ENCODE peak calls at places on chromosomes 7 and 10, in eight cellular contexts. One of them, this sample, is unnamed.

GRCh38 chr10:404341-404740 is 269.1 kb downstream of the ZMYND11 start:
- DNase-seq in activated CD4-positive, alpha-beta T cell treated with anti-CD3 and anti-CD28 coated beads, Interleukin-2, amount 50 U/mL, for 24 hours: no peak
- DNase-seq in GM04503: peak; percentile 84
- DNase-seq in activated T-helper 2 cell treated with anti-CD3 and anti-CD28 coated beads, Interferon-gamma antibody, Interleukin-2, Interleukin-4, amounts not matched to agents 10 μg/mL and 5 μg/mL and 100 μg/mL, durations not matched to agents 14 hours and 24 hours and 36 hours: no peak
- DNase-seq in CD4-positive, alpha-beta T cell: no peak
- DNase-seq in NAMALWA: no peak
- DNase-seq in activated T-cell treated with anti-CD3 and anti-CD28 coated beads, Interleukin-2, amount 50 U/mL, for 72 hours: no peak
- DNase-seq in retina: no peak
- DNase-seq in this sample: no peak

GRCh38 chr10:77715536-77715935 is 77.9 kb upstream of the KCNMA1 start:
- DNase-seq in activated T-cell treated with anti-CD3 and anti-CD28 coated beads, Interleukin-2, amount 50 U/mL, for 72 hours: no peak
- DNase-seq in activated T-helper 2 cell treated with anti-CD3 and anti-CD28 coated beads, Interferon-gamma antibody, Interleukin-2, Interleukin-4, amounts not matched to agents 10 μg/mL and 5 μg/mL and 100 μg/mL, durations not matched to agents 14 hours and 24 hours and 36 hours: no peak
- DNase-seq in CD4-positive, alpha-beta T cell: no peak
- DNase-seq in retina: no peak
- DNase-seq in NAMALWA: no peak
- DNase-seq in activated CD4-positive, alpha-beta T cell treated with anti-CD3 and anti-CD28 coated beads, Interleukin-2, amount 50 U/mL, for 24 hours: no peak
- DNase-seq in GM04503: no peak
- DNase-seq in this sample: no peak

GRCh38 chr10:11673346-11674330 is 62.2 kb upstream of the USP6NL start:
- DNase-seq in activated T-helper 2 cell treated with anti-CD3 and anti-CD28 coated beads, Interferon-gamma antibody, Interleukin-2, Interleukin-4, amounts not matched to agents 10 μg/mL and 5 μg/mL and 100 μg/mL, durations not matched to agents 14 hours and 24 hours and 36 hours: no peak
- DNase-seq in activated T-cell treated with anti-CD3 and anti-CD28 coated beads, Interleukin-2, amount 50 U/mL, for 72 hours: no peak
- DNase-seq in CD4-positive, alpha-beta T cell: no peak
- DNase-seq in NAMALWA: peak; percentile 70
- DNase-seq in GM04503: peak; percentile 44
- DNase-seq in retina: no peak
- DNase-seq in activated CD4-positive, alpha-beta T cell treated with anti-CD3 and anti-CD28 coated beads, Interleukin-2, amount 50 U/mL, for 24 hours: no peak
- DNase-seq in this sample: no peak

GRCh38 chr7:28297821-28298439 is 114.4 kb upstream of the CREB5 start:
- DNase-seq in GM04503: no peak
- DNase-seq in CD4-positive, alpha-beta T cell: no peak
- DNase-seq in activated CD4-positive, alpha-beta T cell treated with anti-CD3 and anti-CD28 coated beads, Interleukin-2, amount 50 U/mL, for 24 hours: no peak
- DNase-seq in activated T-helper 2 cell treated with anti-CD3 and anti-CD28 coated beads, Interferon-gamma antibody, Interleukin-2, Interleukin-4, amounts not matched to agents 10 μg/mL and 5 μg/mL and 100 μg/mL, durations not matched to agents 14 hours and 24 hours and 36 hours: no peak
- DNase-seq in activated T-cell treated with anti-CD3 and anti-CD28 coated beads, Interleukin-2, amount 50 U/mL, for 72 hours: no peak
- DNase-seq in retina: no peak
- DNase-seq in NAMALWA: peak; percentile 75
- DNase-seq in this sample: no peak

GRCh38 chr10:103445767-103446567 is 6.2 kb downstream of the CALHM2 start:
- DNase-seq in activated T-helper 2 cell treated with anti-CD3 and anti-CD28 coated beads, Interferon-gamma antibody, Interleukin-2, Interleukin-4, amounts not matched to agents 10 μg/mL and 5 μg/mL and 100 μg/mL, durations not matched to agents 14 hours and 24 hours and 36 hours: no peak
- DNase-seq in NAMALWA: no peak
- DNase-seq in activated CD4-positive, alpha-beta T cell treated with anti-CD3 and anti-CD28 coated beads, Interleukin-2, amount 50 U/mL, for 24 hours: no peak
- DNase-seq in activated T-cell treated with anti-CD3 and anti-CD28 coated beads, Interleukin-2, amount 50 U/mL, for 72 hours: no peak
- DNase-seq in retina: no peak
- DNase-seq in GM04503: peak; percentile 97
- DNase-seq in CD4-positive, alpha-beta T cell: no peak
- DNase-seq in this sample: no peak

GRCh38 chr10:119025336-119025735 is 4.2 kb upstream of the NANOS1 start:
- DNase-seq in CD4-positive, alpha-beta T cell: no peak
- DNase-seq in activated T-cell treated with anti-CD3 and anti-CD28 coated beads, Interleukin-2, amount 50 U/mL, for 72 hours: no peak
- DNase-seq in NAMALWA: no peak
- DNase-seq in GM04503: no peak
- DNase-seq in activated T-helper 2 cell treated with anti-CD3 and anti-CD28 coated beads, Interferon-gamma antibody, Interleukin-2, Interleukin-4, amounts not matched to agents 10 μg/mL and 5 μg/mL and 100 μg/mL, durations not matched to agents 14 hours and 24 hours and 36 hours: no peak
- DNase-seq in activated CD4-positive, alpha-beta T cell treated with anti-CD3 and anti-CD28 coated beads, Interleukin-2, amount 50 U/mL, for 24 hours: no peak
- DNase-seq in retina: no peak
- DNase-seq in this sample: peak; percentile 14

GRCh38 chr7:128833148-128833938 is 3.1 kb downstream of the FLNC start:
- DNase-seq in activated CD4-positive, alpha-beta T cell treated with anti-CD3 and anti-CD28 coated beads, Interleukin-2, amount 50 U/mL, for 24 hours: no peak
- DNase-seq in NAMALWA: no peak
- DNase-seq in CD4-positive, alpha-beta T cell: no peak
- DNase-seq in GM04503: peak; percentile 65
- DNase-seq in retina: peak; percentile 82
- DNase-seq in activated T-helper 2 cell treated with anti-CD3 and anti-CD28 coated beads, Interferon-gamma antibody, Interleukin-2, Interleukin-4, amounts not matched to agents 10 μg/mL and 5 μg/mL and 100 μg/mL, durations not matched to agents 14 hours and 24 hours and 36 hours: no peak
- DNase-seq in activated T-cell treated with anti-CD3 and anti-CD28 coated beads, Interleukin-2, amount 50 U/mL, for 72 hours: no peak
- DNase-seq in this sample: peak; percentile 35

GRCh38 chr7:137316643-137317042 is 26.9 kb downstream of the PTN start:
- DNase-seq in NAMALWA: no peak
- DNase-seq in CD4-positive, alpha-beta T cell: no peak
- DNase-seq in retina: peak; percentile 15
- DNase-seq in GM04503: no peak
- DNase-seq in activated T-helper 2 cell treated with anti-CD3 and anti-CD28 coated beads, Interferon-gamma antibody, Interleukin-2, Interleukin-4, amounts not matched to agents 10 μg/mL and 5 μg/mL and 100 μg/mL, durations not matched to agents 14 hours and 24 hours and 36 hours: no peak
- DNase-seq in activated CD4-positive, alpha-beta T cell treated with anti-CD3 and anti-CD28 coated beads, Interleukin-2, amount 50 U/mL, for 24 hours: no peak
- DNase-seq in activated T-cell treated with anti-CD3 and anti-CD28 coated beads, Interleukin-2, amount 50 U/mL, for 72 hours: no peak
- DNase-seq in this sample: no peak

GRCh38 chr7:143360788-143361551 is 1.5 kb downstream of the FAM131B start:
- DNase-seq in activated T-helper 2 cell treated with anti-CD3 and anti-CD28 coated beads, Interferon-gamma antibody, Interleukin-2, Interleukin-4, amounts not matched to agents 10 μg/mL and 5 μg/mL and 100 μg/mL, durations not matched to agents 14 hours and 24 hours and 36 hours: no peak
- DNase-seq in NAMALWA: no peak
- DNase-seq in CD4-positive, alpha-beta T cell: no peak
- DNase-seq in GM04503: no peak
- DNase-seq in activated T-cell treated with anti-CD3 and anti-CD28 coated beads, Interleukin-2, amount 50 U/mL, for 72 hours: no peak
- DNase-seq in retina: peak; percentile 48
- DNase-seq in activated CD4-positive, alpha-beta T cell treated with anti-CD3 and anti-CD28 coated beads, Interleukin-2, amount 50 U/mL, for 24 hours: no peak
- DNase-seq in this sample: no peak

GRCh38 chr7:34190299-34190698 is 285.0 kb downstream of the BMPER start:
- DNase-seq in NAMALWA: no peak
- DNase-seq in activated T-helper 2 cell treated with anti-CD3 and anti-CD28 coated beads, Interferon-gamma antibody, Interleukin-2, Interleukin-4, amounts not matched to agents 10 μg/mL and 5 μg/mL and 100 μg/mL, durations not matched to agents 14 hours and 24 hours and 36 hours: no peak
- DNase-seq in activated CD4-positive, alpha-beta T cell treated with anti-CD3 and anti-CD28 coated beads, Interleukin-2, amount 50 U/mL, for 24 hours: no peak
- DNase-seq in retina: no peak
- DNase-seq in activated T-cell treated with anti-CD3 and anti-CD28 coated beads, Interleukin-2, amount 50 U/mL, for 72 hours: no peak
- DNase-seq in GM04503: no peak
- DNase-seq in CD4-positive, alpha-beta T cell: no peak
- DNase-seq in this sample: no peak

GRCh38 chr7:95509199-95509598 is 23.5 kb downstream of the ASB4 start:
- DNase-seq in activated T-helper 2 cell treated with anti-CD3 and anti-CD28 coated beads, Interferon-gamma antibody, Interleukin-2, Interleukin-4, amounts not matched to agents 10 μg/mL and 5 μg/mL and 100 μg/mL, durations not matched to agents 14 hours and 24 hours and 36 hours: peak; percentile 45
- DNase-seq in NAMALWA: no peak
- DNase-seq in activated CD4-positive, alpha-beta T cell treated with anti-CD3 and anti-CD28 coated beads, Interleukin-2, amount 50 U/mL, for 24 hours: no peak
- DNase-seq in GM04503: no peak
- DNase-seq in retina: peak; percentile 80
- DNase-seq in CD4-positive, alpha-beta T cell: no peak
- DNase-seq in activated T-cell treated with anti-CD3 and anti-CD28 coated beads, Interleukin-2, amount 50 U/mL, for 72 hours: no peak
- DNase-seq in this sample: no peak

GRCh38 chr7:132059141-132059540 is 502.7 kb upstream of the PODXL start:
- DNase-seq in activated T-cell treated with anti-CD3 and anti-CD28 coated beads, Interleukin-2, amount 50 U/mL, for 72 hours: peak; percentile 11
- DNase-seq in activated CD4-positive, alpha-beta T cell treated with anti-CD3 and anti-CD28 coated beads, Interleukin-2, amount 50 U/mL, for 24 hours: no peak
- DNase-seq in retina: no peak
- DNase-seq in activated T-helper 2 cell treated with anti-CD3 and anti-CD28 coated beads, Interferon-gamma antibody, Interleukin-2, Interleukin-4, amounts not matched to agents 10 μg/mL and 5 μg/mL and 100 μg/mL, durations not matched to agents 14 hours and 24 hours and 36 hours: no peak
- DNase-seq in CD4-positive, alpha-beta T cell: no peak
- DNase-seq in GM04503: no peak
- DNase-seq in NAMALWA: no peak
- DNase-seq in this sample: no peak

GRCh38 chr10:122159159-122159970 is 111.7 kb upstream of the BTBD16 start:
- DNase-seq in CD4-positive, alpha-beta T cell: no peak
- DNase-seq in NAMALWA: no peak
- DNase-seq in GM04503: no peak
- DNase-seq in activated T-helper 2 cell treated with anti-CD3 and anti-CD28 coated beads, Interferon-gamma antibody, Interleukin-2, Interleukin-4, amounts not matched to agents 10 μg/mL and 5 μg/mL and 100 μg/mL, durations not matched to agents 14 hours and 24 hours and 36 hours: no peak
- DNase-seq in retina: peak; percentile 85
- DNase-seq in activated CD4-positive, alpha-beta T cell treated with anti-CD3 and anti-CD28 coated beads, Interleukin-2, amount 50 U/mL, for 24 hours: no peak
- DNase-seq in activated T-cell treated with anti-CD3 and anti-CD28 coated beads, Interleukin-2, amount 50 U/mL, for 72 hours: no peak
- DNase-seq in this sample: no peak

GRCh38 chr7:43591551-43592180 is 8.8 kb downstream of the STK17A start:
- DNase-seq in activated T-cell treated with anti-CD3 and anti-CD28 coated beads, Interleukin-2, amount 50 U/mL, for 72 hours: no peak
- DNase-seq in NAMALWA: peak; percentile 28
- DNase-seq in activated CD4-positive, alpha-beta T cell treated with anti-CD3 and anti-CD28 coated beads, Interleukin-2, amount 50 U/mL, for 24 hours: no peak
- DNase-seq in retina: no peak
- DNase-seq in CD4-positive, alpha-beta T cell: no peak
- DNase-seq in GM04503: no peak
- DNase-seq in activated T-helper 2 cell treated with anti-CD3 and anti-CD28 coated beads, Interferon-gamma antibody, Interleukin-2, Interleukin-4, amounts not matched to agents 10 μg/mL and 5 μg/mL and 100 μg/mL, durations not matched to agents 14 hours and 24 hours and 36 hours: no peak
- DNase-seq in this sample: no peak

GRCh38 chr10:3806603-3807002 is 21.6 kb upstream of the KLF6 start:
- DNase-seq in GM04503: peak; percentile 83
- DNase-seq in NAMALWA: no peak
- DNase-seq in activated T-cell treated with anti-CD3 and anti-CD28 coated beads, Interleukin-2, amount 50 U/mL, for 72 hours: peak; percentile 54
- DNase-seq in activated CD4-positive, alpha-beta T cell treated with anti-CD3 and anti-CD28 coated beads, Interleukin-2, amount 50 U/mL, for 24 hours: no peak
- DNase-seq in CD4-positive, alpha-beta T cell: no peak
- DNase-seq in activated T-helper 2 cell treated with anti-CD3 and anti-CD28 coated beads, Interferon-gamma antibody, Interleukin-2, Interleukin-4, amounts not matched to agents 10 μg/mL and 5 μg/mL and 100 μg/mL, durations not matched to agents 14 hours and 24 hours and 36 hours: no peak
- DNase-seq in retina: no peak
- DNase-seq in this sample: no peak

GRCh38 chr10:132463333-132464255 is 66.6 kb downstream of the PWWP2B start:
- DNase-seq in retina: no peak
- DNase-seq in CD4-positive, alpha-beta T cell: no peak
- DNase-seq in NAMALWA: no peak
- DNase-seq in activated T-cell treated with anti-CD3 and anti-CD28 coated beads, Interleukin-2, amount 50 U/mL, for 72 hours: no peak
- DNase-seq in GM04503: no peak
- DNase-seq in activated T-helper 2 cell treated with anti-CD3 and anti-CD28 coated beads, Interferon-gamma antibody, Interleukin-2, Interleukin-4, amounts not matched to agents 10 μg/mL and 5 μg/mL and 100 μg/mL, durations not matched to agents 14 hours and 24 hours and 36 hours: no peak
- DNase-seq in activated CD4-positive, alpha-beta T cell treated with anti-CD3 and anti-CD28 coated beads, Interleukin-2, amount 50 U/mL, for 24 hours: no peak
- DNase-seq in this sample: no peak

GRCh38 chr10:7409045-7409731 is 1.6 kb downstream of the SFMBT2 start:
- DNase-seq in activated T-helper 2 cell treated with anti-CD3 and anti-CD28 coated beads, Interferon-gamma antibody, Interleukin-2, Interleukin-4, amounts not matched to agents 10 μg/mL and 5 μg/mL and 100 μg/mL, durations not matched to agents 14 hours and 24 hours and 36 hours: peak; percentile 41
- DNase-seq in CD4-positive, alpha-beta T cell: peak; percentile 54
- DNase-seq in activated CD4-positive, alpha-beta T cell treated with anti-CD3 and anti-CD28 coated beads, Interleukin-2, amount 50 U/mL, for 24 hours: peak; percentile 38
- DNase-seq in GM04503: no peak
- DNase-seq in NAMALWA: peak; percentile 81
- DNase-seq in retina: peak; percentile 82
- DNase-seq in activated T-cell treated with anti-CD3 and anti-CD28 coated beads, Interleukin-2, amount 50 U/mL, for 72 hours: peak; percentile 62
- DNase-seq in this sample: no peak

GRCh38 chr10:98031440-98031839 is 1.0 kb upstream of the CRTAC1 start:
- DNase-seq in NAMALWA: no peak
- DNase-seq in activated T-helper 2 cell treated with anti-CD3 and anti-CD28 coated beads, Interferon-gamma antibody, Interleukin-2, Interleukin-4, amounts not matched to agents 10 μg/mL and 5 μg/mL and 100 μg/mL, durations not matched to agents 14 hours and 24 hours and 36 hours: no peak
- DNase-seq in activated CD4-positive, alpha-beta T cell treated with anti-CD3 and anti-CD28 coated beads, Interleukin-2, amount 50 U/mL, for 24 hours: no peak
- DNase-seq in GM04503: no peak
- DNase-seq in retina: no peak
- DNase-seq in CD4-positive, alpha-beta T cell: no peak
- DNase-seq in activated T-cell treated with anti-CD3 and anti-CD28 coated beads, Interleukin-2, amount 50 U/mL, for 72 hours: no peak
- DNase-seq in this sample: no peak

GRCh38 chr10:89189211-89189734 is 17.8 kb downstream of the CH25H start:
- DNase-seq in activated T-helper 2 cell treated with anti-CD3 and anti-CD28 coated beads, Interferon-gamma antibody, Interleukin-2, Interleukin-4, amounts not matched to agents 10 μg/mL and 5 μg/mL and 100 μg/mL, durations not matched to agents 14 hours and 24 hours and 36 hours: no peak
- DNase-seq in NAMALWA: no peak
- DNase-seq in CD4-positive, alpha-beta T cell: no peak
- DNase-seq in activated T-cell treated with anti-CD3 and anti-CD28 coated beads, Interleukin-2, amount 50 U/mL, for 72 hours: no peak
- DNase-seq in GM04503: no peak
- DNase-seq in retina: no peak
- DNase-seq in activated CD4-positive, alpha-beta T cell treated with anti-CD3 and anti-CD28 coated beads, Interleukin-2, amount 50 U/mL, for 24 hours: no peak
- DNase-seq in this sample: no peak

GRCh38 chr10:26214538-26215461 is 1.8 kb upstream of the GAD2 start:
- DNase-seq in activated CD4-positive, alpha-beta T cell treated with anti-CD3 and anti-CD28 coated beads, Interleukin-2, amount 50 U/mL, for 24 hours: no peak
- DNase-seq in activated T-helper 2 cell treated with anti-CD3 and anti-CD28 coated beads, Interferon-gamma antibody, Interleukin-2, Interleukin-4, amounts not matched to agents 10 μg/mL and 5 μg/mL and 100 μg/mL, durations not matched to agents 14 hours and 24 hours and 36 hours: no peak
- DNase-seq in retina: peak; percentile 78
- DNase-seq in activated T-cell treated with anti-CD3 and anti-CD28 coated beads, Interleukin-2, amount 50 U/mL, for 72 hours: no peak
- DNase-seq in CD4-positive, alpha-beta T cell: no peak
- DNase-seq in GM04503: no peak
- DNase-seq in NAMALWA: no peak
- DNase-seq in this sample: no peak

GRCh38 chr10:60769406-60769805 is 8.9 kb upstream of the CDK1 start:
- DNase-seq in GM04503: no peak
- DNase-seq in activated CD4-positive, alpha-beta T cell treated with anti-CD3 and anti-CD28 coated beads, Interleukin-2, amount 50 U/mL, for 24 hours: no peak
- DNase-seq in activated T-helper 2 cell treated with anti-CD3 and anti-CD28 coated beads, Interferon-gamma antibody, Interleukin-2, Interleukin-4, amounts not matched to agents 10 μg/mL and 5 μg/mL and 100 μg/mL, durations not matched to agents 14 hours and 24 hours and 36 hours: no peak
- DNase-seq in CD4-positive, alpha-beta T cell: no peak
- DNase-seq in retina: no peak
- DNase-seq in NAMALWA: no peak
- DNase-seq in activated T-cell treated with anti-CD3 and anti-CD28 coated beads, Interleukin-2, amount 50 U/mL, for 72 hours: no peak
- DNase-seq in this sample: no peak

GRCh38 chr10:24866615-24867583 is 85.5 kb downstream of the PRTFDC1 start:
- DNase-seq in CD4-positive, alpha-beta T cell: no peak
- DNase-seq in NAMALWA: no peak
- DNase-seq in GM04503: peak; percentile 31
- DNase-seq in retina: no peak
- DNase-seq in activated CD4-positive, alpha-beta T cell treated with anti-CD3 and anti-CD28 coated beads, Interleukin-2, amount 50 U/mL, for 24 hours: no peak
- DNase-seq in activated T-helper 2 cell treated with anti-CD3 and anti-CD28 coated beads, Interferon-gamma antibody, Interleukin-2, Interleukin-4, amounts not matched to agents 10 μg/mL and 5 μg/mL and 100 μg/mL, durations not matched to agents 14 hours and 24 hours and 36 hours: no peak
- DNase-seq in activated T-cell treated with anti-CD3 and anti-CD28 coated beads, Interleukin-2, amount 50 U/mL, for 72 hours: no peak
- DNase-seq in this sample: no peak

GRCh38 chr7:53325061-53325460 is 289.6 kb downstream of the POM121L12 start:
- DNase-seq in activated CD4-positive, alpha-beta T cell treated with anti-CD3 and anti-CD28 coated beads, Interleukin-2, amount 50 U/mL, for 24 hours: no peak
- DNase-seq in CD4-positive, alpha-beta T cell: no peak
- DNase-seq in retina: no peak
- DNase-seq in GM04503: no peak
- DNase-seq in NAMALWA: no peak
- DNase-seq in activated T-helper 2 cell treated with anti-CD3 and anti-CD28 coated beads, Interferon-gamma antibody, Interleukin-2, Interleukin-4, amounts not matched to agents 10 μg/mL and 5 μg/mL and 100 μg/mL, durations not matched to agents 14 hours and 24 hours and 36 hours: no peak
- DNase-seq in activated T-cell treated with anti-CD3 and anti-CD28 coated beads, Interleukin-2, amount 50 U/mL, for 72 hours: no peak
- DNase-seq in this sample: no peak

GRCh38 chr7:12111461-12112405 is 99.4 kb upstream of the TMEM106B start:
- DNase-seq in activated CD4-positive, alpha-beta T cell treated with anti-CD3 and anti-CD28 coated beads, Interleukin-2, amount 50 U/mL, for 24 hours: no peak
- DNase-seq in retina: peak; percentile 90
- DNase-seq in activated T-helper 2 cell treated with anti-CD3 and anti-CD28 coated beads, Interferon-gamma antibody, Interleukin-2, Interleukin-4, amounts not matched to agents 10 μg/mL and 5 μg/mL and 100 μg/mL, durations not matched to agents 14 hours and 24 hours and 36 hours: no peak
- DNase-seq in NAMALWA: no peak
- DNase-seq in CD4-positive, alpha-beta T cell: no peak
- DNase-seq in activated T-cell treated with anti-CD3 and anti-CD28 coated beads, Interleukin-2, amount 50 U/mL, for 72 hours: peak; percentile 13
- DNase-seq in GM04503: no peak
- DNase-seq in this sample: no peak

GRCh38 chr10:33421789-33422188 is 87.3 kb upstream of the NRP1 start:
- DNase-seq in NAMALWA: no peak
- DNase-seq in CD4-positive, alpha-beta T cell: no peak
- DNase-seq in activated CD4-positive, alpha-beta T cell treated with anti-CD3 and anti-CD28 coated beads, Interleukin-2, amount 50 U/mL, for 24 hours: no peak
- DNase-seq in activated T-helper 2 cell treated with anti-CD3 and anti-CD28 coated beads, Interferon-gamma antibody, Interleukin-2, Interleukin-4, amounts not matched to agents 10 μg/mL and 5 μg/mL and 100 μg/mL, durations not matched to agents 14 hours and 24 hours and 36 hours: no peak
- DNase-seq in GM04503: peak; percentile 81
- DNase-seq in retina: no peak
- DNase-seq in activated T-cell treated with anti-CD3 and anti-CD28 coated beads, Interleukin-2, amount 50 U/mL, for 72 hours: no peak
- DNase-seq in this sample: no peak

GRCh38 chr10:101683226-101683625 is 11.7 kb downstream of the FBXW4 start:
- DNase-seq in activated T-cell treated with anti-CD3 and anti-CD28 coated beads, Interleukin-2, amount 50 U/mL, for 72 hours: no peak
- DNase-seq in GM04503: no peak
- DNase-seq in NAMALWA: no peak
- DNase-seq in CD4-positive, alpha-beta T cell: no peak
- DNase-seq in activated CD4-positive, alpha-beta T cell treated with anti-CD3 and anti-CD28 coated beads, Interleukin-2, amount 50 U/mL, for 24 hours: no peak
- DNase-seq in retina: no peak
- DNase-seq in activated T-helper 2 cell treated with anti-CD3 and anti-CD28 coated beads, Interferon-gamma antibody, Interleukin-2, Interleukin-4, amounts not matched to agents 10 μg/mL and 5 μg/mL and 100 μg/mL, durations not matched to agents 14 hours and 24 hours and 36 hours: no peak
- DNase-seq in this sample: no peak

GRCh38 chr7:55527314-55527713 is 45.0 kb downstream of the VOPP1 start:
- DNase-seq in activated T-helper 2 cell treated with anti-CD3 and anti-CD28 coated beads, Interferon-gamma antibody, Interleukin-2, Interleukin-4, amounts not matched to agents 10 μg/mL and 5 μg/mL and 100 μg/mL, durations not matched to agents 14 hours and 24 hours and 36 hours: no peak
- DNase-seq in activated CD4-positive, alpha-beta T cell treated with anti-CD3 and anti-CD28 coated beads, Interleukin-2, amount 50 U/mL, for 24 hours: no peak
- DNase-seq in CD4-positive, alpha-beta T cell: no peak
- DNase-seq in GM04503: no peak
- DNase-seq in retina: no peak
- DNase-seq in activated T-cell treated with anti-CD3 and anti-CD28 coated beads, Interleukin-2, amount 50 U/mL, for 72 hours: no peak
- DNase-seq in NAMALWA: peak; percentile 44
- DNase-seq in this sample: no peak

GRCh38 chr10:58414270-58415041 is 29.2 kb downstream of the TFAM start:
- DNase-seq in activated T-helper 2 cell treated with anti-CD3 and anti-CD28 coated beads, Interferon-gamma antibody, Interleukin-2, Interleukin-4, amounts not matched to agents 10 μg/mL and 5 μg/mL and 100 μg/mL, durations not matched to agents 14 hours and 24 hours and 36 hours: no peak
- DNase-seq in CD4-positive, alpha-beta T cell: no peak
- DNase-seq in NAMALWA: peak; percentile 9
- DNase-seq in activated T-cell treated with anti-CD3 and anti-CD28 coated beads, Interleukin-2, amount 50 U/mL, for 72 hours: no peak
- DNase-seq in GM04503: no peak
- DNase-seq in retina: no peak
- DNase-seq in activated CD4-positive, alpha-beta T cell treated with anti-CD3 and anti-CD28 coated beads, Interleukin-2, amount 50 U/mL, for 24 hours: no peak
- DNase-seq in this sample: no peak

GRCh38 chr10:14665865-14666857 is 108.5 kb downstream of the FAM107B start:
- DNase-seq in activated T-helper 2 cell treated with anti-CD3 and anti-CD28 coated beads, Interferon-gamma antibody, Interleukin-2, Interleukin-4, amounts not matched to agents 10 μg/mL and 5 μg/mL and 100 μg/mL, durations not matched to agents 14 hours and 24 hours and 36 hours: no peak
- DNase-seq in retina: no peak
- DNase-seq in NAMALWA: no peak
- DNase-seq in activated T-cell treated with anti-CD3 and anti-CD28 coated beads, Interleukin-2, amount 50 U/mL, for 72 hours: no peak
- DNase-seq in CD4-positive, alpha-beta T cell: no peak
- DNase-seq in GM04503: no peak
- DNase-seq in activated CD4-positive, alpha-beta T cell treated with anti-CD3 and anti-CD28 coated beads, Interleukin-2, amount 50 U/mL, for 24 hours: no peak
- DNase-seq in this sample: no peak

GRCh38 chr10:132065491-132066105 is at the start of gene JAKMIP3:
- DNase-seq in GM04503: peak; percentile 86
- DNase-seq in activated T-cell treated with anti-CD3 and anti-CD28 coated beads, Interleukin-2, amount 50 U/mL, for 72 hours: no peak
- DNase-seq in CD4-positive, alpha-beta T cell: no peak
- DNase-seq in NAMALWA: no peak
- DNase-seq in activated CD4-positive, alpha-beta T cell treated with anti-CD3 and anti-CD28 coated beads, Interleukin-2, amount 50 U/mL, for 24 hours: no peak
- DNase-seq in retina: peak; percentile 72
- DNase-seq in activated T-helper 2 cell treated with anti-CD3 and anti-CD28 coated beads, Interferon-gamma antibody, Interleukin-2, Interleukin-4, amounts not matched to agents 10 μg/mL and 5 μg/mL and 100 μg/mL, durations not matched to agents 14 hours and 24 hours and 36 hours: no peak
- DNase-seq in this sample: peak; percentile 24

GRCh38 chr7:47149971-47150370 is 431.9 kb downstream of the TNS3 start:
- DNase-seq in NAMALWA: peak; percentile 87
- DNase-seq in activated CD4-positive, alpha-beta T cell treated with anti-CD3 and anti-CD28 coated beads, Interleukin-2, amount 50 U/mL, for 24 hours: no peak
- DNase-seq in GM04503: no peak
- DNase-seq in CD4-positive, alpha-beta T cell: no peak
- DNase-seq in activated T-helper 2 cell treated with anti-CD3 and anti-CD28 coated beads, Interferon-gamma antibody, Interleukin-2, Interleukin-4, amounts not matched to agents 10 μg/mL and 5 μg/mL and 100 μg/mL, durations not matched to agents 14 hours and 24 hours and 36 hours: no peak
- DNase-seq in retina: no peak
- DNase-seq in activated T-cell treated with anti-CD3 and anti-CD28 coated beads, Interleukin-2, amount 50 U/mL, for 72 hours: no peak
- DNase-seq in this sample: no peak

GRCh38 chr10:122323941-122324675 is 50.4 kb upstream of the PLEKHA1 start:
- DNase-seq in activated T-cell treated with anti-CD3 and anti-CD28 coated beads, Interleukin-2, amount 50 U/mL, for 72 hours: no peak
- DNase-seq in NAMALWA: no peak
- DNase-seq in GM04503: peak; percentile 40
- DNase-seq in retina: no peak
- DNase-seq in activated CD4-positive, alpha-beta T cell treated with anti-CD3 and anti-CD28 coated beads, Interleukin-2, amount 50 U/mL, for 24 hours: no peak
- DNase-seq in activated T-helper 2 cell treated with anti-CD3 and anti-CD28 coated beads, Interferon-gamma antibody, Interleukin-2, Interleukin-4, amounts not matched to agents 10 μg/mL and 5 μg/mL and 100 μg/mL, durations not matched to agents 14 hours and 24 hours and 36 hours: no peak
- DNase-seq in CD4-positive, alpha-beta T cell: no peak
- DNase-seq in this sample: no peak

GRCh38 chr7:98909487-98909886 is 31.2 kb downstream of the TRRAP start:
- DNase-seq in activated T-helper 2 cell treated with anti-CD3 and anti-CD28 coated beads, Interferon-gamma antibody, Interleukin-2, Interleukin-4, amounts not matched to agents 10 μg/mL and 5 μg/mL and 100 μg/mL, durations not matched to agents 14 hours and 24 hours and 36 hours: no peak
- DNase-seq in activated CD4-positive, alpha-beta T cell treated with anti-CD3 and anti-CD28 coated beads, Interleukin-2, amount 50 U/mL, for 24 hours: no peak
- DNase-seq in activated T-cell treated with anti-CD3 and anti-CD28 coated beads, Interleukin-2, amount 50 U/mL, for 72 hours: no peak
- DNase-seq in CD4-positive, alpha-beta T cell: no peak
- DNase-seq in retina: no peak
- DNase-seq in NAMALWA: no peak
- DNase-seq in GM04503: no peak
- DNase-seq in this sample: no peak

GRCh38 chr7:131424219-131424822 is 96.6 kb downstream of the MKLN1 start:
- DNase-seq in activated CD4-positive, alpha-beta T cell treated with anti-CD3 and anti-CD28 coated beads, Interleukin-2, amount 50 U/mL, for 24 hours: no peak
- DNase-seq in activated T-helper 2 cell treated with anti-CD3 and anti-CD28 coated beads, Interferon-gamma antibody, Interleukin-2, Interleukin-4, amounts not matched to agents 10 μg/mL and 5 μg/mL and 100 μg/mL, durations not matched to agents 14 hours and 24 hours and 36 hours: no peak
- DNase-seq in activated T-cell treated with anti-CD3 and anti-CD28 coated beads, Interleukin-2, amount 50 U/mL, for 72 hours: no peak
- DNase-seq in CD4-positive, alpha-beta T cell: no peak
- DNase-seq in NAMALWA: peak; percentile 80
- DNase-seq in retina: peak; percentile 20
- DNase-seq in GM04503: no peak
- DNase-seq in this sample: no peak

This sample was measured in GOT3.